ENCODE peak calls at places on chromosomes 12 and 14, in five cellular contexts. One of them, this sample, is unnamed.

GRCh38 chr12:53695148-53696138 is 19.6 kb upstream of the ATP5MC2 start:
- DNase-seq in cardiac muscle cell: peak; percentile 62
- DNase-seq in transverse colon: peak; percentile 17
- DNase-seq in PC-9: peak; percentile 41
- DNase-seq in astrocyte: peak; percentile 32
- DNase-seq in this sample: no peak

GRCh38 chr14:77980475-77981321 is 180.8 kb downstream of the ADCK1 start:
- DNase-seq in PC-9: peak; percentile 46
- DNase-seq in transverse colon: peak; percentile 46
- DNase-seq in cardiac muscle cell: no peak
- DNase-seq in astrocyte: no peak
- DNase-seq in this sample: no peak

GRCh38 chr14:20690848-20691640 is 2.5 kb downstream of the ANG start:
- DNase-seq in transverse colon: peak; percentile 48
- DNase-seq in PC-9: peak; percentile 29
- DNase-seq in cardiac muscle cell: peak; percentile 84
- DNase-seq in astrocyte: peak; percentile 45
- DNase-seq in this sample: peak; percentile 16

GRCh38 chr12:49585477-49586445 is 17.8 kb upstream of the MCRS1 start:
- DNase-seq in PC-9: no peak
- DNase-seq in astrocyte: no peak
- DNase-seq in transverse colon: no peak
- DNase-seq in cardiac muscle cell: no peak
- DNase-seq in this sample: no peak

GRCh38 chr14:102314242-102315011 is 5.1 kb upstream of the ZNF839 start:
- DNase-seq in cardiac muscle cell: peak; percentile 89
- DNase-seq in transverse colon: peak; percentile 89
- DNase-seq in PC-9: peak; percentile 65
- DNase-seq in astrocyte: peak; percentile 58
- DNase-seq in this sample: peak; percentile 80

GRCh38 chr12:10364839-10365681 is 24.8 kb downstream of the KLRK1 start:
- DNase-seq in PC-9: peak; percentile 73
- DNase-seq in transverse colon: peak; percentile 71
- DNase-seq in astrocyte: peak; percentile 74
- DNase-seq in cardiac muscle cell: peak; percentile 89
- DNase-seq in this sample: peak; percentile 56

GRCh38 chr12:14263742-14264141 is 101.7 kb upstream of the ATF7IP start:
- DNase-seq in PC-9: no peak
- DNase-seq in transverse colon: no peak
- DNase-seq in astrocyte: no peak
- DNase-seq in cardiac muscle cell: no peak
- DNase-seq in this sample: no peak

GRCh38 chr12:132478845-132479244 is 11.1 kb upstream of the FBRSL1 start:
- DNase-seq in astrocyte: no peak
- DNase-seq in PC-9: no peak
- DNase-seq in transverse colon: no peak
- DNase-seq in cardiac muscle cell: no peak
- DNase-seq in this sample: no peak

GRCh38 chr12:132218915-132219314 is 74.7 kb downstream of the NOC4L start:
- DNase-seq in PC-9: no peak
- DNase-seq in transverse colon: no peak
- DNase-seq in astrocyte: no peak
- DNase-seq in cardiac muscle cell: no peak
- DNase-seq in this sample: no peak

GRCh38 chr12:114684098-114684869 is at the start of gene TBX3:
- DNase-seq in PC-9: no peak
- DNase-seq in transverse colon: peak; percentile 95
- DNase-seq in astrocyte: peak; percentile 99
- DNase-seq in cardiac muscle cell: peak; percentile 99
- DNase-seq in this sample: peak; percentile 96

GRCh38 chr12:30769802-30770201 is 15.1 kb upstream of the CAPRIN2 start:
- DNase-seq in astrocyte: no peak
- DNase-seq in PC-9: peak; percentile 31
- DNase-seq in transverse colon: no peak
- DNase-seq in cardiac muscle cell: no peak
- DNase-seq in this sample: no peak

GRCh38 chr12:106204312-106204711 is 43.5 kb downstream of the CKAP4 start:
- DNase-seq in astrocyte: no peak
- DNase-seq in transverse colon: no peak
- DNase-seq in cardiac muscle cell: no peak
- DNase-seq in PC-9: no peak
- DNase-seq in this sample: no peak

GRCh38 chr12:106205208-106206069 is 42.4 kb downstream of the CKAP4 start:
- DNase-seq in PC-9: peak; percentile 46
- DNase-seq in transverse colon: no peak
- DNase-seq in cardiac muscle cell: no peak
- DNase-seq in astrocyte: no peak
- DNase-seq in this sample: peak; percentile 82
- TF ChIP-seq CTCF in PC-9: peak; percentile 50
- TF ChIP-seq CTCF in transverse colon: no peak
- TF ChIP-seq CTCF in cardiac muscle cell: no peak
- TF ChIP-seq CTCF in astrocyte: no peak
- TF ChIP-seq CTCF in this sample: peak; percentile 36

GRCh38 chr12:112616469-112617190 is 174.9 kb upstream of the RPH3A start:
- DNase-seq in astrocyte: no peak
- DNase-seq in PC-9: no peak
- DNase-seq in transverse colon: no peak
- DNase-seq in cardiac muscle cell: no peak
- DNase-seq in this sample: no peak
- H3K27ac ChIP-seq in astrocyte: no peak overlapping the region
- H3K27ac ChIP-seq in PC-9: no peak overlapping the region
- H3K27ac ChIP-seq in transverse colon: no peak overlapping the region
- H3K27ac ChIP-seq in cardiac muscle cell: no peak overlapping the region
- H3K27ac ChIP-seq in this sample: no peak overlapping the region

GRCh38 chr12:81261508-81262207 is 183.8 kb downstream of the ACSS3 start:
- DNase-seq in transverse colon: no peak
- DNase-seq in PC-9: no peak
- DNase-seq in cardiac muscle cell: no peak
- DNase-seq in astrocyte: no peak
- DNase-seq in this sample: no peak
- TF ChIP-seq CTCF in transverse colon: no peak
- TF ChIP-seq CTCF in PC-9: no peak
- TF ChIP-seq CTCF in cardiac muscle cell: no peak
- TF ChIP-seq CTCF in astrocyte: no peak
- TF ChIP-seq CTCF in this sample: no peak

GRCh38 chr14:92994942-92995341 is 72.0 kb downstream of the CHGA start:
- DNase-seq in PC-9: no peak
- DNase-seq in astrocyte: no peak
- DNase-seq in cardiac muscle cell: no peak
- DNase-seq in transverse colon: no peak
- DNase-seq in this sample: no peak

GRCh38 chr14:93002851-93003298 is 79.9 kb downstream of the CHGA start:
- DNase-seq in transverse colon: no peak
- DNase-seq in astrocyte: no peak
- DNase-seq in PC-9: no peak
- DNase-seq in cardiac muscle cell: peak; percentile 9
- DNase-seq in this sample: no peak

GRCh38 chr14:93002049-93002448 is 79.1 kb downstream of the CHGA start:
- DNase-seq in astrocyte: no peak
- DNase-seq in transverse colon: no peak
- DNase-seq in PC-9: no peak
- DNase-seq in cardiac muscle cell: no peak
- DNase-seq in this sample: no peak

GRCh38 chr14:92997343-92998061 is 74.6 kb downstream of the CHGA start:
- DNase-seq in cardiac muscle cell: no peak
- DNase-seq in transverse colon: no peak
- DNase-seq in PC-9: no peak
- DNase-seq in astrocyte: no peak
- DNase-seq in this sample: no peak

DNA sequence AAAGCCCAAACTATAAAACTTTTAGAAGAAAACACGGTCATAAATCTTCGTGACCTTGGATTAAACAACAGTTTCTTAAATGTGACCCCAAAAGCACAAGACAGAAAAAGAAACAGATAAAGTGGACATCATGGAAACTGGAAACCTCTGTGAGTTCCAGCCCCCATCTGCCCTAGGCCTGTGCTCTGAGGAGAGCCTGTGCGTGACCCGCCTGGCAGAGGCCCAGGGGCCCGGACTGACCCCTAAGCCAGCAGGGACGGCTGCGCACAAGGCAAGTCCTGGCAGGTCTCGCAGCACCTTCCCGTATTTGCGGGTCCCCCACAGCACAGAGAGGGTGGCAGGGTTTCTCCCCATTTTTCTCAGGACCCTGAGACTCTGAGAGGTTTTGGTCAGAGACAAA is 76.0 kb downstream of the CHGA start:
- DNase-seq in cardiac muscle cell: no peak
- DNase-seq in PC-9: no peak
- DNase-seq in transverse colon: no peak
- DNase-seq in astrocyte: no peak
- DNase-seq in this sample: no peak
- H3K27ac ChIP-seq in cardiac muscle cell: no peak overlapping the region
- H3K27ac ChIP-seq in PC-9: no peak overlapping the region
- H3K27ac ChIP-seq in transverse colon: peak overlapping the region; percentile 2
- H3K27ac ChIP-seq in astrocyte: no peak overlapping the region
- H3K27ac ChIP-seq in this sample: no peak overlapping the region

DNA sequence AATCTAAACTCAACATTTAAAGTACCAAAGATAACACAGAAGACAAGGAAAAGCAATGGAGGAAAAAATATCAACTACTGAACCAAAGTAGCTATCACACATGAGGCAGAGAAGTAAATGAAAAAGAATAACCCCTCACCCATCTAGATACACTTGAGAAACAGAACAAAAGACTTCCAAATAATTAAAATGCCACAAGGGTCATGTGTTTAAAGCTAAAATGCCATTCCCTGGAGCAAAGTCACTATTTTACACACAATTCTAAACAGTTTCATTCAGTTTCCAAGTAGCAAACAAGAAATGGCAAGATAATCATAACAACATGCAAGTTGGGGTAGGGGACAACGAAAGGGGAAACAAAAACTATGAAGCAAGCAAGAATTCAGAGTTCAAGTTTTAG is 12.0 kb downstream of the OSBPL8 start:
- DNase-seq in PC-9: no peak
- DNase-seq in transverse colon: no peak
- DNase-seq in cardiac muscle cell: no peak
- DNase-seq in astrocyte: peak; percentile 14
- DNase-seq in this sample: no peak
- TF ChIP-seq CTCF in PC-9: no peak
- TF ChIP-seq CTCF in transverse colon: no peak
- TF ChIP-seq CTCF in cardiac muscle cell: no peak
- TF ChIP-seq CTCF in astrocyte: no peak
- TF ChIP-seq CTCF in this sample: no peak

GRCh38 chr12:6264402-6265037 is 46.0 kb upstream of the PLEKHG6 start:
- DNase-seq in PC-9: no peak
- DNase-seq in cardiac muscle cell: no peak
- DNase-seq in astrocyte: no peak
- DNase-seq in transverse colon: peak; percentile 67
- DNase-seq in this sample: no peak
- H3K27ac ChIP-seq in PC-9: no peak overlapping the region
- H3K27ac ChIP-seq in cardiac muscle cell: peak overlapping the region; percentile 55
- H3K27ac ChIP-seq in astrocyte: no peak overlapping the region
- H3K27ac ChIP-seq in transverse colon: no peak overlapping the region
- H3K27ac ChIP-seq in this sample: no peak overlapping the region